ENCODE peak calls at places on chromosomes 1 and 21, in eight cellular contexts. G is mesendoderm; I is CD8-positive, alpha-beta memory T cell; V is HCT116; T is right lobe of liver; C is left lung; P is psoas muscle; W is neuronal stem cell. A is an unnamed sample. For H3K4me1, the result is how much of the 10 kb centered on the place peaks cover.

GRCh38 chr1:89603651-89604413 is 29.1 kb upstream of the LRRC8C start:
- DNase-seq in G (no peak), I (no peak), V (no peak), T (no peak), C (no peak), P (no peak), W (no peak), A (no peak)

GRCh38 chr1:56563568-56563967 is 15.8 kb downstream of the PLPP3 start:
- DNase-seq in G (no peak), I (no peak), V (no peak), T (no peak), C (no peak), P (no peak), W (no peak), A (no peak)

GRCh38 chr1:78440381-78440793 is 50.4 kb upstream of the PTGFR start:
- DNase-seq in G (no peak), I (no peak), V (no peak), T (no peak), C (no peak), P (no peak), W (no peak), A (no peak)

GRCh38 chr1:246447501-246447900 is 59.6 kb downstream of the SMYD3 start:
- DNase-seq in G (no peak), I (no peak), V (no peak), T (no peak), C (no peak), P (no peak), W (no peak), A (no peak)

GRCh38 chr1:112144738-112145426 is 155.4 kb upstream of the KCND3 start:
- DNase-seq in G (no peak), I (no peak), V (no peak), T (no peak), C (no peak), P (no peak), W (no peak), A (no peak)

GRCh38 chr1:192544983-192545393 is 30.6 kb upstream of the RGS1 start:
- DNase-seq in G (peak), I (no peak), V (no peak), T (no peak), C (no peak), P (no peak), W (no peak), A (no peak)

GRCh38 chr1:119510046-119510445 is 3.0 kb downstream of the HSD3B1 start:
- DNase-seq in G (no peak), I (no peak), V (no peak), T (no peak), C (no peak), P (no peak), W (no peak), A (no peak)

GRCh38 chr21:34996304-34997081 is 52.6 kb downstream of the RUNX1 start:
- DNase-seq in G (no peak), I (no peak), V (no peak), T (no peak), C (no peak), P (no peak), W (no peak), A (no peak)

GRCh38 chr1:212260557-212261342 is 24.5 kb upstream of the PPP2R5A start:
- DNase-seq in G (peak), I (no peak), V (peak), T (no peak), C (no peak), P (no peak), W (no peak), A (no peak)

GRCh38 chr1:157050836-157051235 is 5.3 kb upstream of the ARHGEF11 start:
- DNase-seq in G (no peak), I (no peak), V (no peak), T (no peak), C (no peak), P (no peak), W (no peak), A (no peak)

GRCh38 chr1:107802654-107803053 is 162.3 kb downstream of the VAV3 start:
- DNase-seq in G (no peak), I (no peak), V (no peak), T (no peak), C (no peak), P (no peak), W (no peak), A (no peak)
- H3K4me1 ChIP-seq in G (under half), I (under half), V (under half), T (under half), C (under half), P (under half), W (under half), A (under half)

GRCh38 chr1:79815115-79815514 is 808.6 kb upstream of the ADGRL4 start:
- DNase-seq in G (no peak), I (no peak), V (no peak), T (no peak), C (no peak), P (no peak), W (no peak), A (no peak)

GRCh38 chr1:79808816-79809475 is 802.4 kb upstream of the ADGRL4 start:
- DNase-seq in G (no peak), I (no peak), V (no peak), T (no peak), C (no peak), P (no peak), W (no peak), A (no peak)

DNA sequence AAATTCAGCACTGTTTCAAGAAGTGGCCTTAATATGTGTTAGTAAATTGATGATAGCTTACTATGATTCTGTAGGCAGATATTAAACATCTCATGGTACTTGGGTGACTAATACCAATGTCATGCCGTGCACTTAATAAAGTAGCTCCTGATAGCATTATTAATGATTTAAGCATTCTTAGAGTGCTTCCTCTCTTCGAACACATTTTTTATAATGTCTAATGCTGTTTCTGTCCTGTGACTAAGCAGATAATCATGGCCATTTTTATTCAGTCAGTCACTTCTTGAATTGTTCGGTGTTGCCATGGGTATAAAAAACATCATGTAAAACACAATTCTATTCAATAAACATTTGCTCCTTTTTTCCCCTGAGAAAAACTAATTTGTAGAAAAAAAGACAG is 804.6 kb upstream of the ADGRL4 start:
- DNase-seq in G (no peak), I (no peak), V (no peak), T (no peak), C (no peak), P (no peak), W (no peak), A (no peak)
- H3K4me3 ChIP-seq in G (no peak), I (no peak), V (no peak), T (no peak), C (no peak), P (no peak), W (no peak), A (no peak)

DNA sequence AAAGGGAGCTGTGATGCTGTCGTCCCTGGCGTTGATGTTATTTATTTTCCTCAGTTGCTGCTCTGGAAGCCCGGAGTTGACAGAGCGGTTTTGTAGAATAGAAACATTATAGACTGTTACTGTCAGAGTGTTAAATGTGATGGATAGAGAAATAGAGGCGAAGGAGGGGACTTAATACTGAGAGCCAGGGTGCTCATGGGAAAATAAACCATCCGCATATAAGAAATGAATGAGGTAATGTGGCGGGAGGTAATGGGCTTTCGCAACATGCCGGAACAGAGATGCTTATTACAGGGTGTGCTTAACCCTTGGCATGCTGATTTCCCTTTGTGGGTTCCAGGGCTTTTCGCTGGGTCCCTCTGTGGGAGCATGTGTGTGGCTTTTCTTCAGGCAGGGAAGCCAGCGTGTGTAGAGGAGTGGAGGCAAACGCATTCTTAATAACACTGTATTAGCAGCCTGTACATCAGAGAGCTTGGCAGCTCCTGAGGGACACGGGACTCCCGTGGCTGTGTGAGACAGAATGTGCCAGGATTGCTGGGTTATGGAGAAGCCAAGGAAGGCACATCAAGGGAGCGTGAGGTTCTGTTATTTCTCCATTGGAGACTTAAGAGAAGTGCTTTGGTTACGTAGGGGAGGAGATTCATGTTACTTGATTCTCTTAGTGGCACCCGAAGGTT is 141.0 kb downstream of the PBX1 start:
- DNase-seq in G (no peak), I (no peak), V (no peak), T (no peak), C (no peak), P (peak), W (no peak), A (no peak)
- H3K4me1 ChIP-seq in G (under half), I (under half), V (under half), T (under half), C (under half), P (under half), W (under half), A (under half)

GRCh38 chr1:61131716-61132115 is 49.4 kb downstream of the NFIA start:
- DNase-seq in G (no peak), I (no peak), V (no peak), T (no peak), C (no peak), P (no peak), W (no peak), A (no peak)

GRCh38 chr1:61133048-61134019 is 51.0 kb downstream of the NFIA start:
- DNase-seq in G (no peak), I (no peak), V (no peak), T (no peak), C (no peak), P (no peak), W (no peak), A (no peak)

GRCh38 chr1:61131248-61131647 is 48.9 kb downstream of the NFIA start:
- DNase-seq in G (no peak), I (no peak), V (no peak), T (no peak), C (no peak), P (no peak), W (no peak), A (no peak)

GRCh38 chr1:61130338-61131000 is 48.1 kb downstream of the NFIA start:
- DNase-seq in G (no peak), I (no peak), V (no peak), T (no peak), C (no peak), P (no peak), W (no peak), A (no peak)

DNA sequence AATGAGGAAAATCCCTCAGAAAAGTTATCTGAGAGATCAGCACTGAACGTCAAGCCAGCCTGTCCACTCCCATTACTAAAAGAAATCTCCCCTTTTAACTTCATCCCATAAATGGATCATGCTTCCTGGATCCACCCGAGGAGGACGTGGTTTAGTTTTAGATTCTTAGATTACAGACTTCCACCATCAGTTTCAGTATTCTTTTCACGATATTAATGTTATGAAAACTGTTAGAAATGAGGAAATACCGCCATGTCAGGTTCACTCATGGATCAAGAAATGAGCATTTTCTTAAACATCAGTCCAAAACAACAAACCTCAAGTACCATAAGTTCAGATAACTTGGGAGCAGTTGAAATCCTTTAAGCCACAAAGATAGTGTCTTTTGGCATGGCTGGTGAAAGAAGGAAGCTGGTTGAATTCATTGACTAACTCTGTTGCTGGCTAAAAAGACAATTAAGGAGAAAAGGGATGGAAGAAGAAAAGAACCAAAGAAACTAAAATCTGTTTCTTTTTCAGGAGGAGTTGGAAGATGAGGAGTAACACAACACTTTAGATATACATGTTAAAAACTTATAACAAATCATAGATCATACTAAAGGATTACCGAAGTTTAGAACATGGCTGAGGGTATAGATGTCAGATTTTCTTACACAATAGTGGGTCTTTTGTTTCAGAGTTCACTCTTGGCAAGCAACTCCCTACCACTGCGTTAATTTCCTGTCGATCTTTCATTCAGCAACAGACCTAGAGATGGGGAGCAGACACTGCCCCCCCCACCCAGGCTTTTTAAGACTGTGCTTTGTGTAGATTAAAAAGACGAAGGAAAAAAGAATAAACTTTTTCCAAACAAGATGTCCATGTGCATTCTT is 50.1 kb downstream of the NFIA start:
- DNase-seq in G (no peak), I (no peak), V (no peak), T (no peak), C (no peak), P (no peak), W (no peak), A (no peak)
- H3K4me3 ChIP-seq in G (no peak), I (no peak), V (no peak), T (no peak), C (no peak), P (peak), W (no peak), A (no peak)